ENCODE peak calls at places on chromosome 22, in ten cellular contexts. V is left ventricle myocardium inferior, B is right lobe of liver, Z is psoas muscle, M is IMR-90, U is right atrium auricular region, H is fibroblast of lung, S is sigmoid colon, O is body of pancreas, E is mammary epithelial cell. A is an unnamed sample.

GRCh38 chr22:27378343-27378800 is 423.2 kb downstream of the MN1 start:
- DNase-seq in V (no peak), B (no peak), Z (no peak), M (no peak), U (no peak), H (no peak), S (no peak), O (no peak), E (no peak), A (no peak)

GRCh38 chr22:28801845-28802594 is 1.7 kb upstream of the XBP1 start:
- DNase-seq in V (no peak), B (peak; percentile 83), Z (no peak), M (no peak), U (no peak), H (no peak), S (no peak), O (peak; percentile 89), E (no peak), A (no peak)

GRCh38 chr22:48477031-48477721 is 1350.5 kb downstream of the BRD1 start:
- DNase-seq in V (peak; percentile 59), B (peak; percentile 75), Z (peak; percentile 51), M (no peak), U (no peak), H (no peak), S (no peak), O (peak; percentile 24), E (no peak), A (no peak)

GRCh38 chr22:42725606-42726355 is 5.1 kb upstream of the A4GALT start:
- DNase-seq in V (no peak), B (no peak), Z (no peak), M (no peak), U (no peak), H (no peak), S (no peak), O (no peak), E (no peak), A (no peak)

GRCh38 chr22:28899199-28899853 is 16.0 kb downstream of the ZNRF3 start:
- DNase-seq in V (no peak), B (no peak), Z (no peak), M (peak; percentile 20), U (no peak), H (peak; percentile 32), S (peak; percentile 46), O (no peak), E (peak; percentile 87), A (no peak)

GRCh38 chr22:43263645-43264514 is 76.9 kb upstream of the TTLL12 start:
- DNase-seq in V (peak; percentile 43), B (peak; percentile 73), Z (peak; percentile 46), M (peak; percentile 88), U (peak; percentile 61), H (peak; percentile 73), S (no peak), O (peak; percentile 75), E (peak; percentile 79), A (no peak)

GRCh38 chr22:36879775-36880174 is 19.0 kb downstream of the NCF4 start:
- DNase-seq in V (no peak), B (no peak), Z (no peak), M (no peak), U (no peak), H (no peak), S (no peak), O (no peak), E (no peak), A (no peak)

GRCh38 chr22:36237462-36238347 is 1.6 kb downstream of the APOL2 start:
- DNase-seq in V (no peak), B (peak; percentile 78), Z (no peak), M (no peak), U (no peak), H (peak; percentile 40), S (no peak), O (peak; percentile 19), E (no peak), A (peak; percentile 87)

GRCh38 chr22:48452766-48453165 is 1374.9 kb downstream of the BRD1 start:
- DNase-seq in V (no peak), B (peak; percentile 48), Z (no peak), M (no peak), U (no peak), H (no peak), S (no peak), O (no peak), E (no peak), A (no peak)

DNA sequence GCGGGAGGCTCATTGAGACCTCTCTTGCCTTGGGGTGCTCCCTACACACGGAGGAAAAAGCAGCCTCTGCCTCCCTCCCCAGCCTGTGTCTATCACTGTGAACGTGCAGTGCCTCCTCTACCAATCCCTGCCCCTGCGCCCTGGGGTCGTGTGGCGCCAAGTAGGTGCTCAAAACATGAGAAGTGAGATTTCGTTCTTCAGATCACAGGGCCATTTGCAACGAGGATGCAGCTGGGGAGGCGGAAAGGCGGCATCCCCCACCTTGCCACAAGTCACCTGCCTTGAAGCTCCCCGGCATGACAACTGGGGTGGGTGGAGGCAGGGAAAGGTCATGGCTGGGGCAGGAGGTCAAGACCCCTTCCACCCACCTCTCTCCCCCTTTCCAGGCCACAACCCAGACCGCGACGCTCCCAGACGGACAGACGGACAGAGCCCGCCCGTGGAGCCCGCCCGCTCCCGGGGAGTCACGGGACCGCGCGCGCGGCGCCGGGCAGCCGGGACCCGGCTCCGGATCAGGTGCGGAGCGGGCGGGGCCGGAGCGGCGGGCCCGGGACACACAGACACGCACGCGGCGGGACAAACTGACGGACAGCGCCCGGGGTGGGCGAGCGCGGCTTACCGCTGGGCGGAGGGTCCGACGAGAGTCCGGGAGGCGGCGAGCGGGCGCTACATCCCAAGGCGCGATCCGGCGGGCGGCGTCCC is 487 bp downstream of the KCNJ4 start:
- DNase-seq in V (no peak), B (no peak), Z (no peak), M (no peak), U (no peak), H (no peak), S (no peak), O (no peak), E (no peak), A (no peak)
- TF ChIP-seq CTCF in V (no peak), B (no peak), Z (no peak), M (no peak), U (no peak), H (no peak), S (no peak), O (no peak), E (no peak), A (no peak)

GRCh38 chr22:50473088-50473487 is 1.7 kb downstream of the SBF1 start:
- DNase-seq in V (no peak), B (no peak), Z (no peak), M (no peak), U (no peak), H (no peak), S (no peak), O (no peak), E (no peak), A (no peak)

GRCh38 chr22:50471197-50471847 is 3.5 kb downstream of the SBF1 start:
- DNase-seq in V (no peak), B (no peak), Z (no peak), M (no peak), U (no peak), H (no peak), S (no peak), O (no peak), E (no peak), A (no peak)

GRCh38 chr22:50473855-50474671 is 772 bp downstream of the SBF1 start:
- DNase-seq in V (peak; percentile 33), B (no peak), Z (peak; percentile 40), M (peak; percentile 67), U (no peak), H (peak; percentile 55), S (peak; percentile 65), O (peak; percentile 59), E (peak; percentile 47), A (no peak)

GRCh38 chr22:50470491-50470890 is 4.3 kb downstream of the SBF1 start:
- DNase-seq in V (no peak), B (no peak), Z (no peak), M (no peak), U (no peak), H (no peak), S (no peak), O (no peak), E (no peak), A (no peak)

DNA sequence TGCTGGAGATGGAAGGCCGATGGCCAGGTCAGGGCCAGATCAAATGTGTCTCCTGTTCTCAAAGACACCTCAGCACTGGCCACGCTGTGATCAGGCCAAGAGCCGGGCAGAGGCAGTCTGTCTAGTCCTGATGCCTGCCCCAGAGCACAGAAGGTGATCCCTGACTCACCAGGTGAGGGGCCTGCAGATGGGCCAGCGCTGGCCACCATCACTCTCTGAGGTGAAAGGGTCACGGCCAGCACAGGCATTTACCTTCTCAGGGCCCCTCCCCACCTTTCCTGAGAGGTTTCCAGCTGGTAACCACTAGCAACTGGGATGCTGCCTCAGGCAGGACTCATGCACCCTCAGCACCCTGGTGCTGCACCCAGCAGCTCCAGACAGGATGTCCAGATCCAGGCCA is 2.9 kb downstream of the SBF1 start:
- DNase-seq in V (no peak), B (no peak), Z (no peak), M (no peak), U (no peak), H (no peak), S (no peak), O (no peak), E (no peak), A (no peak)
- H3K4me1 ChIP-seq in V (peaks cover 73% of the 10 kb centered on the region), B (no peaks in the 10 kb centered on the region), Z (peaks cover 50% of the 10 kb centered on the region), M (peaks cover 25% of the 10 kb centered on the region), U (peaks cover 65% of the 10 kb centered on the region), H (peaks cover 16% of the 10 kb centered on the region), S (no peaks in the 10 kb centered on the region), O (peaks cover 56% of the 10 kb centered on the region), E (peaks cover 60% of the 10 kb centered on the region), A (peaks cover 73% of the 10 kb centered on the region)

DNA sequence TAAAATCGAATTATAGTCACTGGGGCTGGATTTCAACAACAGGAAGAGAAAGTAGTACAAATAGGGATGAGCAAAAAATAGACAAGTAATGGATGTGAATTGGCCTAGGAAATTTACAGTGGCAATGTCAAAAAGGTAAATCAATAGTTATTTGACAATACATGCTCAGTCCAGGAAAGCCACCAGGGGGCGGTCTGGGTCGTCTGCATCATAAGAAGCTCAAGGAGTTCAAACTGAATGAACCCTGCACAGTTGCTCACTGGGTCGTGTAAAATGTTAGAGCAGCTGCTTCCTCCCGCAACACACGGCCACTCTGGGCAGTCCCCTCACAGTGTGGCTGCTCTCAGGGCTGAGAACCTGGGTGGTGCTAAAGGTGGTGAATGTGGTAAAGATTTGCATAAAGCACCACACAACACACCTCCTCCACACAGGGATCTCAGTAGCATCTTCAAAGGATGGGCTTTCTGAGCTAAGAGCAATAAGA is 85.9 kb downstream of the ZNF280B start:
- DNase-seq in V (peak; percentile 59), B (peak; percentile 62), Z (peak; percentile 46), M (peak; percentile 48), U (peak; percentile 68), H (peak; percentile 64), S (no peak), O (peak; percentile 68), E (peak; percentile 18), A (peak; percentile 60)
- H3K27me3 ChIP-seq in V (peaks cover 97% of the 10 kb centered on the region), B (no peaks in the 10 kb centered on the region), Z (no peaks in the 10 kb centered on the region), M (peaks cover 18% of the 10 kb centered on the region), U (no peaks in the 10 kb centered on the region), H (no peaks in the 10 kb centered on the region), S (no peaks in the 10 kb centered on the region), O (no peaks in the 10 kb centered on the region), E (no peaks in the 10 kb centered on the region), A (no peaks in the 10 kb centered on the region)

DNA sequence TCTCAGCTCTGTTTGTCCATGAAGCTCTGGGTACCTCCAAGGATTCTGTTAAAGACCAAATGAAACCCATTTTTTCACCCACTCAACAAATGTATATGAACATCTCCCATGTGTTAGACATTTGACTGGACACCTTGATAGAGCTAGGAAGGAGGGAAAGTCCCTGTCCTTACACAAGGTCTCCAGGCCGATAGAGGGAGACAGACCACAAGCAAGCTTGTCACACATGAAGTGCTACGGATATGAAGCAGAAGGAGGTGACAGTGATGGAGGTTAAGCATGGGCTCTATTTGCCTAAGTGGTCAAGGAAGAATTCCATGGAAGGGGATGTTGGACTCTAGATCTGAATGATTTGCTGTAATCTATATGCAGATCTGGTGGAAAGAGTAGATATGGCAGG is 138.5 kb downstream of the MYO18B start:
- DNase-seq in V (no peak), B (no peak), Z (no peak), M (no peak), U (no peak), H (no peak), S (no peak), O (no peak), E (no peak), A (peak; percentile 22)
- TF ChIP-seq CTCF in V (peak; percentile 10), B (no peak), Z (no peak), M (no peak), U (no peak), H (no peak), S (no peak), O (no peak), E (no peak), A (no peak)